ENCODE peak calls at places on chromosomes 6 and 20, in four cellular contexts. S, M, X and E are unnamed samples.
A peak's percentile ranks its signal among the peaks of the same experiment; 100 is the strongest.

GRCh38 chr6:21759721-21760120 is 166.2 kb downstream of the SOX4 start:
- DNase-seq in S (no peak), X (no peak), M (no peak), E (no peak)

GRCh38 chr6:8536122-8536521 is 100.8 kb upstream of the SLC35B3 start:
- DNase-seq in X (no peak), S (no peak), M (no peak), E (no peak)

GRCh38 chr6:136079701-136080565 is 170.2 kb downstream of the MTFR2 start:
- DNase-seq in S (no peak), X (no peak), M (no peak), E (no peak)

GRCh38 chr20:41664584-41664983 is 46.4 kb upstream of the CHD6 start:
- DNase-seq in M (no peak), S (peak; percentile 22), X (peak; percentile 75), E (no peak)

GRCh38 chr20:5353624-5354496 is 37.1 kb upstream of the PROKR2 start:
- DNase-seq in M (no peak), X (no peak), S (no peak), E (no peak)

GRCh38 chr6:17473554-17473953 is 80.2 kb downstream of the CAP2 start:
- DNase-seq in S (no peak), M (no peak), X (no peak), E (no peak)

GRCh38 chr6:52423971-52424381 is 3.8 kb downstream of the EFHC1 start:
- DNase-seq in S (peak; percentile 54), M (no peak), X (no peak), E (no peak)

GRCh38 chr6:71326611-71327010 is 38.0 kb downstream of the OGFRL1 start:
- DNase-seq in M (no peak), S (no peak), X (no peak), E (no peak)

GRCh38 chr6:132483779-132484679 is 28.9 kb downstream of the STX7 start:
- DNase-seq in X (peak; percentile 74), M (no peak), S (peak; percentile 75), E (no peak)

GRCh38 chr6:166331503-166332133 is 10.7 kb downstream of the SFT2D1 start:
- DNase-seq in S (no peak), X (no peak), M (no peak), E (no peak)

GRCh38 chr20:49964964-49965780 is 17.6 kb upstream of the SNAI1 start:
- DNase-seq in M (peak; percentile 37), X (peak; percentile 87), S (peak; percentile 76), E (no peak)

GRCh38 chr6:156662025-156662445 is 115.1 kb upstream of the ARID1B start:
- DNase-seq in X (peak; percentile 88), S (peak; percentile 50), M (no peak), E (peak; percentile 87)

GRCh38 chr20:18397090-18397489 is 69.7 kb downstream of the DZANK1 start:
- DNase-seq in M (no peak), S (no peak), X (no peak), E (no peak)

GRCh38 chr6:30325873-30326445 is 768 bp upstream of the TRIM39 start:
- DNase-seq in M (no peak), S (no peak), X (peak; percentile 78), E (no peak)

DNA sequence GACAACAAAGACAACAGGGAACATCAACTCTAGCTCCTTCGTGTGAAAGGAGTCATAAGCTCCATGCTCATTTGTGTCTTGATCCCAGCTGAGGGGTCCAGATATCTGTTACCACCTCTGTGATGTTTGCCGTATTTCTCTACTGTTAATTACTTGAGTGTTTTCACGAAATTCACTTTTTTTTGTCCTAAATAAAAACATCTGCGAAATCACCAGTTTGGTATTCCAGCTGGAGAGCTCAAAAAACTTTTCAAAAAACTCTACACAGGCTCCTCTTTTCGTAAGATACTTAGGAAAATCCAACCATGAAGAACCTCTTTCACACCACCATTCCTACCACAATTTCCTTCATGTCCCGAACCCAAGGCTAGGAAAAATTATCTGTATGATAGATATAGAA is 25.3 kb downstream of the TRAF3IP2 start:
- DNase-seq in X (no peak), S (no peak), M (no peak), E (no peak)
- H3K27ac ChIP-seq in X (no peak overlapping the region), S (no peak overlapping the region), M (peak overlapping the region; percentile 39), E (no peak overlapping the region)

DNA sequence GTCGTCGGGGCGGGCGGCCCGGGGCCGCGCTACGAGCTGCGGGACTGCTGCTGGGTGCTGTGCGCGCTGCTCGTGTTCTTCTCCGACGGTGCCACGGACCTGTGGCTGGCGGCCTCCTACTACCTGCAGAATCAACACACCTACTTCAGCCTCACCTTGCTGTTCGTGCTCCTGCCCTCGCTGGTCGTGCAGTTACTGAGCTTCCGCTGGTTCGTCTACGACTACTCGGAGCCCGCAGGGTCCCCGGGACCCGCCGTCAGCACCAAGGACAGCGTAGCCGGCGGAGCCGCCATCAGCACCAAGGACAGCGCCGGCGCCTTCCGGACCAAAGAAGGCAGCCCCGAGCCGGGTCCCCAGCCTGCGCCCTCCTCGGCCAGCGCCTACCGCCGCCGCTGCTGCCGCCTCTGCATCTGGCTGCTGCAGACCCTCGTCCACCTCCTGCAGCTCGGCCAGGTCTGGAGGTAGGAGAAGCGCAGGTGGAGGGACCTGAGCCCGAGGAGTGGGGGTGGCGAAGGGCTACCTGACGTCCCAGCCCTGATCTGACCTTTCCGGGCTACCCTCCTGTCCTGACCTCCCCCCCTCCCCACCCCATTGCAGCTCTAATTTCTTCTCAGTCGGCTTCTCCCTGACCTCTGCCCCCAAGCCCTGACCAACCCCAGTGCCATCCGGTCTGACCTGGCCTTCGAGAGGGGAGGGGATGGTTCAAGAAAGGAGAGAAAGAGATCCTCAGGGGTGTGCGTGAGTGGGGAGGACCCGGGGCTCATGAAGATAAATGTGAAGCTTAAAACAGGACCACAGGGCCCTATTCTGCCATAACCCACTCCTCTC is 562 bp downstream of the XKR7 start:
- DNase-seq in X (peak; percentile 85), M (peak; percentile 63), S (peak; percentile 64), E (no peak)
- TF ChIP-seq POLR2AphosphoS5 in X (no peak), M (no peak), S (no peak), E (peak; percentile 58)

DNA sequence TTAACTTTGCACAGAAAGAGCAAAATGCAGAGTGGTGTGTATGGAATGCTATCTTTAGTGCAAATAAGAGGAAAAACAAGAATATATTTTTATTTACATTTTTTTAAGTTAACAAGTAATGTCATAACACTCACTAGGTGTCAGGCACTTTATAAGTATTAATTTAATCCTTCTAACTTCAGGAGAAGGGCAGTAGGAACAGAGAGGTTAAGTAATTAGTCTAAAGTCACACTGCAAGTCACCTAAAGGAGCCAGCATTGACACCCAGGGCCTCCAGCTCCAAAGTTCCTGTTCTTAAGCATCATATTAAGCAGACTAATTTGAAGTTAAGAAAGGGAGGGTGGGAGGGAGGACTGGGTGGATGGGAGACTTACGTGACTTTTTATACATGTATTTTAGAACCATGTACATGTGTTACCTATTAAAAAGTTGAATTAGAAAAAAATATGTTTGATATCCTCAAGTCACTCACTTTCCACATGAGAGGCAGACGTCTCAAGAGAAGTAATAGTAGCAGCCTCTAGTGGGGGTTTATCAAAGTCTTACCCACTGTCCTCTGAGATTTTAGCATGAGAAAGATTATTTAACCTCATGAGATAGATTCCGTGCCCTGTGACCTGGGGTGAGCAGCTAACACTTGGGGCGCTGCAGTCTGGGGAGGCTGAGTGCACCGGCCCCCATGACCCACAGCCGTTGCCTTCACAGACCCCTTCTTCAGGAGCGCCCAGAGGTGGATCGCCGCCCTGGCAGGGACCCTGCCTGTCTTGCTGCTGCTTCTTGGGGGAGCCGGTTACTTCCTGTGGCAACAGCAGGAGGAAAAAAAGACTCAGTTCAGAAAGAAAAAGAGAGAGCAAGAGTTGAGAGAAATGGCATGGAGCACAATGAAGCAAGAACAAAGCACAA is 7.0 kb downstream of the BTN3A1 start:
- DNase-seq in S (no peak), X (no peak), M (no peak), E (no peak)
- TF ChIP-seq CTCF in S (no peak), X (peak; percentile 9), M (no peak), E (no peak)

GRCh38 chr6:7114744-7115451 is 7.1 kb downstream of the RREB1 start:
- DNase-seq in S (no peak), M (no peak), X (peak; percentile 53), E (no peak)

GRCh38 chr6:7112741-7113313 is 5.1 kb downstream of the RREB1 start:
- DNase-seq in M (peak; percentile 39), X (peak; percentile 52), S (peak; percentile 69), E (no peak)

GRCh38 chr6:7111095-7111690 is 3.4 kb downstream of the RREB1 start:
- DNase-seq in M (no peak), S (no peak), X (no peak), E (no peak)

GRCh38 chr6:7119272-7119801 is 11.6 kb downstream of the RREB1 start:
- DNase-seq in M (no peak), X (peak; percentile 86), S (no peak), E (no peak)

DNA sequence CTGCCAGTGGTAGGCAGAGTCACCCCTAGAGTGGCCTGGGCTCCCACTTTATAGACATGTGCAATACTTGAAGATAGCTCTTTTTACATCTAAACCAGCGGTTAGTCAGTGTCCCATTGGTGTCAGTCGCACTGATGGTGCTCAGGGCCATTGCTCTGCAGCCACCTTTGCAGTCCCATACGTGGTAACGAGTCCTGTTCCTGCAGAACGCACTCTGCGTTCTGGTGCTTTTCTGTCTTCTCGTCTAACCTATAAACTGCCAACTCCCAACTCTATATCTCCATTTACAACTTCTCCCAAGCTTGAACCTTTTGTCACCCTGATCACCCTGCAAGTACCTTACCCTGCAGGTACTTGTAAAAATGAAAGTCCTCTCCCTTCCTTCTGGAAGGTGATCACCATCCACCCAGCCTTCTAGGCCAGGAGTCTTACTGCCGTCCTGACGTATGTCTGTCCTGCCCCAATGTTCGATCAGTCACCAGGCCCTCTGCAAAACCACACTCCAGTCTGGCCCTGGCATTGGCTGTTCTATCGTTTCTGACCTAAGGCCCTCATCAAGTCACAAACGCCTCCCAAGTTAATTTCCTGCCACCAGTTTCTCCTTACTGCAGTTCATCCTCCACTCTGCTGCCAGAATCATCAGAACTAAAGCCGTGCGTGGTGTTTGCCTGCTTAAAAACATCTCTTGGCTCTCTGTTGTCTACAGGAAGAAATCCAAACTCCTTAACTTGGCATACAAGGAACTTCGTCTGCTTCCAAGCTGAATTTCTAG is 7.9 kb downstream of the RREB1 start:
- DNase-seq in X (no peak), M (no peak), S (no peak), E (no peak)
- H3K27ac ChIP-seq in X (peak overlapping the region; percentile 45), M (peak overlapping the region; percentile 45), S (peak overlapping the region; percentile 5), E (peak overlapping the region; percentile 69)

GRCh38 chr6:47343631-47344421 is 34.1 kb upstream of the TNFRSF21 start:
- DNase-seq in X (no peak), S (no peak), M (peak; percentile 54), E (no peak)
- TF ChIP-seq POLR2AphosphoS5 in X (no peak), S (no peak), M (no peak), E (no peak)

DNA sequence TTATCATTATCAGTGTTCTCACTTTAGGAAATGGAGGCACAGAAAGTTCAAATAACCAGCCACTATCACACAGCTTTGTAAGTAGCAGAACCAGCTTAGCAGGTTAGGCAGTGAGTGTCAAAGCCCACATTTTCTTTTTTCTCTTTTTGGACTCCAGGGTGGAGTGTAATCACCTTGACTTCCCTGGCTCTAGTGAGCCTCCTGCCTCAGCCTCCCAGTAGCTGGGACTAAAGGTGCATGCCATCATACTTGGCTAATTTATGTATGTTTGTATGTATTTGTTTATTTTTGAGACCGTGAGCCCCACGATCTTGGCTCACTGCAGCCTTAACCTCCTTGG is 7.8 kb upstream of the NCOA3 start:
- DNase-seq in X (no peak), M (peak; percentile 36), S (no peak), E (no peak)
- TF ChIP-seq CTCF in X (no peak), M (no peak), S (peak; percentile 4), E (no peak)

GRCh38 chr6:56593801-56594318 is 48.8 kb downstream of the DST start:
- DNase-seq in X (no peak), M (no peak), S (no peak), E (no peak)
- H3K27ac ChIP-seq in X (no peak overlapping the region), M (no peak overlapping the region), S (no peak overlapping the region), E (no peak overlapping the region)